ENCODE peak calls at places on chromosomes 2 and 18, in six cellular contexts. F, S, O, K, P and Z are unnamed samples.

GRCh38 chr2:118973542-118973951 is 31.6 kb downstream of the MARCO start:
- DNase-seq in F (no peak), S (no peak), O (no peak), K (peak), P (no peak), Z (no peak)

GRCh38 chr18:22924589-22924988 is 8.5 kb upstream of the RBBP8 start:
- DNase-seq in F (no peak), S (no peak), O (no peak), K (no peak), P (no peak), Z (no peak)

GRCh38 chr2:151851761-151852160 is 23.5 kb upstream of the ARL5A start:
- DNase-seq in F (no peak), S (no peak), O (no peak), K (no peak), P (no peak), Z (no peak)

GRCh38 chr2:188607501-188607900 is 315.8 kb downstream of the GULP1 start:
- DNase-seq in F (peak), S (no peak), O (no peak), K (no peak), P (no peak), Z (no peak)

GRCh38 chr2:26609133-26609532 is 32.0 kb downstream of the CIB4 start:
- DNase-seq in F (no peak), S (no peak), O (no peak), K (no peak), P (no peak), Z (no peak)

GRCh38 chr2:217897816-217898806 is 104.7 kb downstream of the TNS1 start:
- DNase-seq in F (no peak), S (no peak), O (no peak), K (no peak), P (no peak), Z (no peak)

GRCh38 chr18:59547691-59548182 is 149.5 kb downstream of the CCBE1 start:
- DNase-seq in F (no peak), S (no peak), O (no peak), K (no peak), P (no peak), Z (no peak)

GRCh38 chr2:126678278-126679073 is 22.5 kb downstream of the GYPC start:
- DNase-seq in F (no peak), S (no peak), O (no peak), K (no peak), P (no peak), Z (no peak)

GRCh38 chr18:48002933-48003365 is 72.5 kb upstream of the SMAD2 start:
- DNase-seq in F (no peak), S (no peak), O (peak), K (peak), P (no peak), Z (no peak)

GRCh38 chr2:199410130-199410529 is 47.6 kb downstream of the SATB2 start:
- DNase-seq in F (no peak), S (no peak), O (no peak), K (no peak), P (no peak), Z (no peak)

GRCh38 chr2:29892576-29892975 is 28.8 kb downstream of the ALK start:
- DNase-seq in F (no peak), S (no peak), O (no peak), K (no peak), P (no peak), Z (no peak)

GRCh38 chr18:12657849-12658829 is at the start of gene SPIRE1:
- DNase-seq in F (peak), S (peak), O (peak), K (peak), P (no peak), Z (peak)

GRCh38 chr18:74652392-74652988 is 54.8 kb downstream of the ZNF407 start:
- DNase-seq in F (no peak), S (no peak), O (no peak), K (no peak), P (no peak), Z (no peak)